ENCODE peak calls at places on chromosomes 16 and 17, in four cellular contexts. One of them, this sample, is unnamed.

GRCh38 chr16:31513126-31513525 is 4.9 kb upstream of the RUSF1 start:
- DNase-seq in iris pigment epithelial cell: peak
- DNase-seq in kidney tubule cell: peak
- DNase-seq in amniotic stem cell: peak
- DNase-seq in this sample: peak

GRCh38 chr16:86044881-86045600 is 146.1 kb downstream of the IRF8 start:
- DNase-seq in iris pigment epithelial cell: no peak
- DNase-seq in kidney tubule cell: no peak
- DNase-seq in amniotic stem cell: no peak
- DNase-seq in this sample: no peak

GRCh38 chr16:51465026-51465425 is 314.0 kb upstream of the SALL1 start:
- DNase-seq in iris pigment epithelial cell: peak
- DNase-seq in kidney tubule cell: peak
- DNase-seq in amniotic stem cell: no peak
- DNase-seq in this sample: peak

GRCh38 chr17:64309021-64309420 is 46.0 kb upstream of the TEX2 start:
- DNase-seq in iris pigment epithelial cell: no peak
- DNase-seq in kidney tubule cell: no peak
- DNase-seq in amniotic stem cell: no peak
- DNase-seq in this sample: no peak

GRCh38 chr16:30637952-30638351 is 12.8 kb upstream of the PRR14 start:
- DNase-seq in iris pigment epithelial cell: peak
- DNase-seq in kidney tubule cell: peak
- DNase-seq in amniotic stem cell: no peak
- DNase-seq in this sample: peak

GRCh38 chr17:81453712-81454111 is 58.5 kb downstream of the BAHCC1 start:
- DNase-seq in iris pigment epithelial cell: no peak
- DNase-seq in kidney tubule cell: no peak
- DNase-seq in amniotic stem cell: no peak
- DNase-seq in this sample: no peak

GRCh38 chr17:42459983-42460300 is 1.3 kb downstream of the ATP6V0A1 start:
- DNase-seq in iris pigment epithelial cell: peak
- DNase-seq in kidney tubule cell: peak
- DNase-seq in amniotic stem cell: peak
- DNase-seq in this sample: peak

GRCh38 chr16:23509441-23509754 is 896 bp downstream of the GGA2 start:
- DNase-seq in iris pigment epithelial cell: no peak
- DNase-seq in kidney tubule cell: peak
- DNase-seq in amniotic stem cell: no peak
- DNase-seq in this sample: no peak

GRCh38 chr17:46020023-46020735 is 21.1 kb downstream of the STH start:
- DNase-seq in iris pigment epithelial cell: no peak
- DNase-seq in kidney tubule cell: no peak
- DNase-seq in amniotic stem cell: no peak
- DNase-seq in this sample: no peak

GRCh38 chr17:65074778-65075250 is 18.3 kb upstream of the GNA13 start:
- DNase-seq in iris pigment epithelial cell: peak
- DNase-seq in kidney tubule cell: no peak
- DNase-seq in amniotic stem cell: no peak
- DNase-seq in this sample: peak

GRCh38 chr16:82750078-82750477 is 123.3 kb downstream of the CDH13 start:
- DNase-seq in iris pigment epithelial cell: no peak
- DNase-seq in kidney tubule cell: no peak
- DNase-seq in amniotic stem cell: no peak
- DNase-seq in this sample: peak

GRCh38 chr17:56658648-56659047 is 65.1 kb downstream of the NOG start:
- DNase-seq in iris pigment epithelial cell: peak
- DNase-seq in kidney tubule cell: no peak
- DNase-seq in amniotic stem cell: no peak
- DNase-seq in this sample: no peak

GRCh38 chr17:80992948-80993624 is 1.4 kb downstream of the CHMP6 start:
- DNase-seq in iris pigment epithelial cell: no peak
- DNase-seq in kidney tubule cell: no peak
- DNase-seq in amniotic stem cell: no peak
- DNase-seq in this sample: no peak

GRCh38 chr17:3551189-3551588 is 6.4 kb downstream of the TRPV3 start:
- DNase-seq in iris pigment epithelial cell: no peak
- DNase-seq in kidney tubule cell: no peak
- DNase-seq in amniotic stem cell: no peak
- DNase-seq in this sample: no peak

GRCh38 chr17:50423553-50424159 is 2.4 kb upstream of the ACSF2 start:
- DNase-seq in iris pigment epithelial cell: peak
- DNase-seq in kidney tubule cell: peak
- DNase-seq in amniotic stem cell: no peak
- DNase-seq in this sample: peak

GRCh38 chr17:50028207-50029120 is 27.4 kb upstream of the ITGA3 start:
- DNase-seq in iris pigment epithelial cell: no peak
- DNase-seq in kidney tubule cell: peak
- DNase-seq in amniotic stem cell: peak
- DNase-seq in this sample: peak

GRCh38 chr16:86372193-86372592 is 138.1 kb upstream of the FOXF1 start:
- DNase-seq in iris pigment epithelial cell: no peak
- DNase-seq in kidney tubule cell: no peak
- DNase-seq in amniotic stem cell: no peak
- DNase-seq in this sample: no peak

GRCh38 chr16:726438-727290 is at the start of the genes CCDC78 and HAGHL:
- DNase-seq in iris pigment epithelial cell: peak
- DNase-seq in kidney tubule cell: peak
- DNase-seq in amniotic stem cell: no peak
- DNase-seq in this sample: peak

GRCh38 chr16:31382485-31383161 is 10.5 kb upstream of the ITGAD start:
- DNase-seq in iris pigment epithelial cell: peak
- DNase-seq in kidney tubule cell: peak
- DNase-seq in amniotic stem cell: no peak
- DNase-seq in this sample: peak

GRCh38 chr16:84396537-84397008 is 28.2 kb downstream of the ATP2C2 start:
- DNase-seq in iris pigment epithelial cell: peak
- DNase-seq in kidney tubule cell: peak
- DNase-seq in amniotic stem cell: no peak
- DNase-seq in this sample: peak

GRCh38 chr17:71412803-71413202 is 708.0 kb upstream of the SOX9 start:
- DNase-seq in iris pigment epithelial cell: peak
- DNase-seq in kidney tubule cell: peak
- DNase-seq in amniotic stem cell: peak
- DNase-seq in this sample: peak

GRCh38 chr17:76051071-76051467 is 21.2 kb downstream of the SRP68 start:
- DNase-seq in iris pigment epithelial cell: peak
- DNase-seq in kidney tubule cell: peak
- DNase-seq in amniotic stem cell: no peak
- DNase-seq in this sample: no peak

GRCh38 chr16:10880609-10881452 is 3.8 kb downstream of the CIITA start:
- DNase-seq in iris pigment epithelial cell: no peak
- DNase-seq in kidney tubule cell: no peak
- DNase-seq in amniotic stem cell: no peak
- DNase-seq in this sample: no peak

GRCh38 chr17:50175035-50175788 is 9.4 kb downstream of the SGCA start:
- DNase-seq in iris pigment epithelial cell: no peak
- DNase-seq in kidney tubule cell: no peak
- DNase-seq in amniotic stem cell: no peak
- DNase-seq in this sample: peak

GRCh38 chr16:75632857-75633256 is 9.8 kb upstream of the ADAT1 start:
- DNase-seq in iris pigment epithelial cell: no peak
- DNase-seq in kidney tubule cell: no peak
- DNase-seq in amniotic stem cell: no peak
- DNase-seq in this sample: no peak

GRCh38 chr17:77708936-77709335 is 249.6 kb upstream of the TNRC6C start:
- DNase-seq in iris pigment epithelial cell: no peak
- DNase-seq in kidney tubule cell: no peak
- DNase-seq in amniotic stem cell: no peak
- DNase-seq in this sample: no peak

GRCh38 chr17:65567566-65567965 is 6.1 kb upstream of the AXIN2 start:
- DNase-seq in iris pigment epithelial cell: no peak
- DNase-seq in kidney tubule cell: no peak
- DNase-seq in amniotic stem cell: no peak
- DNase-seq in this sample: no peak

GRCh38 chr17:61805399-61805798 is 57.9 kb downstream of the BRIP1 start:
- DNase-seq in iris pigment epithelial cell: peak
- DNase-seq in kidney tubule cell: peak
- DNase-seq in amniotic stem cell: peak
- DNase-seq in this sample: peak

GRCh38 chr17:32551186-32551955 is 64.6 kb downstream of the CDK5R1 start:
- DNase-seq in iris pigment epithelial cell: peak
- DNase-seq in kidney tubule cell: peak
- DNase-seq in amniotic stem cell: no peak
- DNase-seq in this sample: peak

GRCh38 chr16:88807626-88808453 is 3.9 kb downstream of the APRT start:
- DNase-seq in iris pigment epithelial cell: no peak
- DNase-seq in kidney tubule cell: no peak
- DNase-seq in amniotic stem cell: no peak
- DNase-seq in this sample: no peak